ENCODE peak calls at places on chromosomes 16 and 17, in eight cellular contexts. W, E, P, A, H, Y, T and G are unnamed samples.

GRCh38 chr16:4477966-4478365 is 1.8 kb downstream of the HMOX2 start:
- DNase-seq in E (no peak), T (no peak), P (peak; percentile 62), Y (peak; percentile 84), A (no peak), H (peak; percentile 52), W (no peak), G (no peak)

GRCh38 chr16:87550510-87550961 is 51.8 kb upstream of the JPH3 start:
- DNase-seq in P (no peak), T (no peak), W (no peak), A (peak; percentile 36), H (no peak), E (peak; percentile 81), Y (peak; percentile 26), G (peak; percentile 83)

GRCh38 chr16:3266873-3267537 is 10.6 kb upstream of the MEFV start:
- DNase-seq in W (peak; percentile 82), E (no peak), Y (peak; percentile 62), H (no peak), T (no peak), P (peak; percentile 59), A (peak; percentile 43), G (no peak)

GRCh38 chr16:3496386-3496785 is 1.1 kb upstream of the C16orf90 start:
- DNase-seq in H (no peak), Y (no peak), W (no peak), E (no peak), P (no peak), A (no peak), T (no peak), G (no peak)

GRCh38 chr17:40179923-40180659 is 2.8 kb downstream of the RAPGEFL1 start:
- DNase-seq in Y (peak; percentile 54), W (no peak), T (no peak), H (peak; percentile 75), P (peak; percentile 41), A (peak; percentile 78), E (no peak), G (no peak)

GRCh38 chr16:7921360-7921759 is 588.7 kb downstream of the RBFOX1 start:
- DNase-seq in H (no peak), Y (no peak), T (no peak), W (no peak), A (no peak), E (no peak), P (no peak), G (no peak)

GRCh38 chr16:48158296-48158695 is 2.5 kb upstream of the ABCC12 start:
- DNase-seq in P (peak; percentile 87), H (peak; percentile 80), Y (peak; percentile 73), W (peak; percentile 18), E (peak; percentile 64), T (no peak), A (peak; percentile 21), G (peak; percentile 54)

GRCh38 chr16:14196539-14196938 is 125.4 kb downstream of the MRTFB start:
- DNase-seq in E (peak; percentile 15), Y (no peak), A (no peak), P (no peak), W (no peak), T (no peak), H (no peak), G (no peak)

GRCh38 chr17:75719732-75720131 is 1.5 kb upstream of the ITGB4 start:
- DNase-seq in Y (no peak), H (no peak), E (no peak), P (no peak), W (no peak), A (no peak), T (no peak), G (no peak)

GRCh38 chr17:32877164-32877764 is 340 bp upstream of the MYO1D start:
- DNase-seq in A (peak; percentile 75), H (peak; percentile 76), T (peak; percentile 96), Y (peak; percentile 83), W (no peak), E (peak; percentile 96), P (peak; percentile 47), G (peak; percentile 96)

GRCh38 chr16:29821663-29822115 is 1.4 kb downstream of the MVP start:
- DNase-seq in A (peak; percentile 74), W (no peak), P (peak; percentile 85), H (peak; percentile 86), E (no peak), Y (peak; percentile 78), T (no peak), G (no peak)

GRCh38 chr16:24116989-24117388 is 139.1 kb upstream of the CACNG3 start:
- DNase-seq in E (no peak), W (no peak), P (no peak), Y (no peak), A (no peak), H (no peak), T (no peak), G (no peak)

GRCh38 chr16:20285993-20286499 is 41.3 kb downstream of the GP2 start:
- DNase-seq in W (no peak), E (no peak), A (no peak), Y (no peak), H (no peak), P (no peak), T (no peak), G (no peak)

GRCh38 chr16:88350922-88351321 is 31.8 kb upstream of the ZNF469 start:
- DNase-seq in H (no peak), Y (no peak), P (no peak), T (no peak), A (no peak), W (no peak), E (no peak), G (no peak)

GRCh38 chr17:72255481-72255880 is 134.7 kb downstream of the SOX9 start:
- DNase-seq in T (no peak), W (no peak), E (no peak), Y (no peak), A (no peak), P (no peak), H (no peak), G (no peak)

GRCh38 chr17:74545456-74546230 is at the start of gene CD300C:
- DNase-seq in P (peak; percentile 5), Y (no peak), T (no peak), H (no peak), E (no peak), A (no peak), W (no peak), G (no peak)

GRCh38 chr17:4598776-4599504 is 14.6 kb downstream of the SMTNL2 start:
- DNase-seq in Y (no peak), E (no peak), T (no peak), P (no peak), H (no peak), W (peak; percentile 7), A (no peak), G (no peak)

GRCh38 chr17:68733241-68734176 is 132.3 kb upstream of the FAM20A start:
- DNase-seq in H (no peak), Y (no peak), A (no peak), P (peak; percentile 58), W (no peak), T (no peak), E (no peak), G (no peak)

DNA sequence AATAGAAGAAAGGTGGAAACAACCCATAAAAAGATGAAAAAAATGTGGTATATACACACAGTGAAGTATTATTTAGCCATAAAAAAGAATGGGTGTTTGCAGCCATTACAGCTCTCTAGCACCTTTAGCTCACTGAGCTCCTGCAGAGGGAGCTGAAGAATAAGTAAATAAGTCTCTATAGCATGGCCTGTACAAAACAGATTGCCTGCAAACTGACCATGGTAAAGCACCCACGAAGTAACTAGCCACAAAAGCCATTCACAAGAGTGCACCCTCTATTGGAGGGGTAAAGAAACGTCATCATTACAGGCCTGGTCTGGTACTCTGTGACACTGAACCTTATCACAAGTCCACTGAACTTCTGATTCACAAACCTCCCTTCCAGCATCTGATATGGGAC is 76.3 kb downstream of the USP32 start:
- DNase-seq in T (no peak), Y (no peak), P (no peak), W (no peak), H (no peak), E (no peak), A (no peak), G (no peak)
- TF ChIP-seq CTCF in T (no peak), Y (peak; percentile 7), P (no peak), W (peak; percentile 12), H (no peak), E (no peak), A (peak; percentile 25), G (no peak)

GRCh38 chr17:16328997-16329396 is 24.3 kb downstream of the CENPV start:
- DNase-seq in H (peak; percentile 33), Y (peak; percentile 21), P (no peak), A (peak; percentile 63), W (no peak), E (no peak), T (no peak), G (no peak)
- TF ChIP-seq CTCF in H (peak; percentile 29), Y (peak; percentile 24), P (peak; percentile 4), A (no peak), W (peak; percentile 10), E (no peak), T (no peak), G (no peak)

GRCh38 chr17:61399131-61400057 is at the start of gene TBX2:
- DNase-seq in Y (peak; percentile 95), E (no peak), H (peak; percentile 81), P (peak; percentile 87), W (peak; percentile 83), T (peak; percentile 93), A (peak; percentile 97), G (no peak)
- TF ChIP-seq CTCF in Y (no peak), E (no peak), H (no peak), P (no peak), W (peak; percentile 6), T (no peak), A (peak; percentile 43), G (no peak)

GRCh38 chr16:53220585-53220984 is 165.8 kb downstream of the CHD9 start:
- DNase-seq in W (peak; percentile 27), Y (peak; percentile 76), A (no peak), E (no peak), P (peak; percentile 33), T (no peak), H (peak; percentile 26), G (no peak)
- TF ChIP-seq CTCF in W (peak; percentile 45), Y (peak; percentile 42), A (peak; percentile 12), E (no peak), P (peak; percentile 17), T (no peak), H (peak; percentile 21), G (peak; percentile 25)

GRCh38 chr17:28041844-28042656 is 427 bp upstream of the NLK start:
- DNase-seq in P (peak; percentile 40), Y (no peak), W (no peak), A (peak; percentile 35), E (no peak), H (no peak), T (peak; percentile 66), G (no peak)
- TF ChIP-seq CTCF in P (no peak), Y (no peak), W (no peak), A (no peak), E (no peak), H (no peak), T (no peak), G (no peak)

DNA sequence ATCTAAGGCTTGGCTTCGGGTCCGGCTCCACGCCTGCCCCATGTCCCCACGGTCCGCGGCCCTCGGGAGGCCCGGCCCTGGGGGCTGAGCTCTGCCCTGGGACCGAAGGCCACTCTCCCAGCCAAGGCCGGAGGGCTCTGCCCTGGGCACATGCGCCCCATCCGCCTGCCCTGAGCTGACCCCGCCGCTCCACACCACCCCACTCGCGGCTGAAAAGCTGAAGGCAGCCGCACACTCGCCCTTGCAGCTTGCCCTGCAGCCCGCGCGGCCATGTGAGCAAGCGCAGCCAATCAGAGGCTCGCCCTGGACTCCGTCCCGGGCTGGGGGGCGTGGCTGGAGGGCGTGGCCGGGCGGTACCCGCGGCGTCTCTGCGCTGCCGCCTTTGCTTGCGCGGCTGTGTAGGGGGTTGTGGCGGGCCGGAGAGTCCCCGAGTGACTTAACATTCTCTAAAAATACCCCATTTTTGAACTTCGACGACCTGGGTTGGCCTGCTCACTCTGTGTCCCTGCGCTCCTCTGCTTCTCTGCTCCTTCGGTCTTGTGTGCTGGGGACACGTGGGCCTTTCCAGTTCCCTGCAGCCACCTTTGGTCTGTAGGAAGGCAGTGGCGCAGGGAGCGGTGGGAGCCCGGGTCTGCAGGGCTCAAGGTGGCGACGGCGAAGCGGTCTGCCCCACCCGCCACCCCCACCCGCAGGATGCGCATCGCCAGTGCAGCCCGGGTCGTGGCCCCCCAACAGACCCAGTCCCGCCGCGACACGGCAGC is 8.8 kb upstream of the MAP2K3 start:
- DNase-seq in P (peak; percentile 39), Y (peak; percentile 75), T (peak; percentile 95), W (no peak), A (peak; percentile 98), H (peak; percentile 72), E (peak; percentile 98), G (peak; percentile 98)
- TF ChIP-seq CTCF in P (no peak), Y (no peak), T (no peak), W (no peak), A (no peak), H (no peak), E (no peak), G (no peak)